ENCODE peak calls at places on chromosomes 7 and 10, in six cellular contexts. One of them, this sample, is unnamed.

GRCh38 chr7:53292341-53292740 is 256.9 kb downstream of the POM121L12 start:
- DNase-seq in psoas muscle: no peak
- DNase-seq in upper lobe of right lung: no peak
- DNase-seq in lower leg skin: no peak
- DNase-seq in uterus: no peak
- DNase-seq in kidney: no peak
- DNase-seq in this sample: no peak

GRCh38 chr10:91587710-91588638 is 44.9 kb downstream of the PPP1R3C start:
- DNase-seq in lower leg skin: no peak
- DNase-seq in upper lobe of right lung: no peak
- DNase-seq in psoas muscle: peak; percentile 59
- DNase-seq in kidney: no peak
- DNase-seq in uterus: peak; percentile 45
- DNase-seq in this sample: no peak

GRCh38 chr7:20697351-20697750 is 81.9 kb downstream of the ABCB5 start:
- DNase-seq in lower leg skin: no peak
- DNase-seq in uterus: no peak
- DNase-seq in upper lobe of right lung: no peak
- DNase-seq in psoas muscle: no peak
- DNase-seq in kidney: no peak
- DNase-seq in this sample: no peak

GRCh38 chr7:139523199-139523941 is at the start of gene CLEC2L:
- DNase-seq in kidney: no peak
- DNase-seq in lower leg skin: no peak
- DNase-seq in uterus: no peak
- DNase-seq in psoas muscle: no peak
- DNase-seq in upper lobe of right lung: no peak
- DNase-seq in this sample: no peak

GRCh38 chr10:113381906-113382562 is 170.8 kb upstream of the HABP2 start:
- DNase-seq in kidney: no peak
- DNase-seq in upper lobe of right lung: no peak
- DNase-seq in lower leg skin: no peak
- DNase-seq in uterus: no peak
- DNase-seq in psoas muscle: no peak
- DNase-seq in this sample: no peak

GRCh38 chr10:20494474-20494873 is 402.6 kb downstream of the NEBL start:
- DNase-seq in psoas muscle: no peak
- DNase-seq in upper lobe of right lung: no peak
- DNase-seq in uterus: no peak
- DNase-seq in lower leg skin: no peak
- DNase-seq in kidney: no peak
- DNase-seq in this sample: no peak

GRCh38 chr7:142774826-142775225 is 4.1 kb downstream of the PRSS2 start:
- DNase-seq in upper lobe of right lung: no peak
- DNase-seq in kidney: no peak
- DNase-seq in lower leg skin: no peak
- DNase-seq in psoas muscle: no peak
- DNase-seq in uterus: no peak
- DNase-seq in this sample: no peak

GRCh38 chr10:22105270-22105669 is 101.7 kb upstream of the DNAJC1 start:
- DNase-seq in kidney: no peak
- DNase-seq in psoas muscle: no peak
- DNase-seq in lower leg skin: no peak
- DNase-seq in uterus: no peak
- DNase-seq in upper lobe of right lung: no peak
- DNase-seq in this sample: no peak

GRCh38 chr7:22219739-22220493 is 137.0 kb downstream of the RAPGEF5 start:
- DNase-seq in lower leg skin: no peak
- DNase-seq in upper lobe of right lung: no peak
- DNase-seq in psoas muscle: no peak
- DNase-seq in uterus: no peak
- DNase-seq in kidney: no peak
- DNase-seq in this sample: no peak

GRCh38 chr10:120473593-120473992 is 16.6 kb downstream of the PLPP4 start:
- DNase-seq in kidney: no peak
- DNase-seq in psoas muscle: no peak
- DNase-seq in uterus: no peak
- DNase-seq in lower leg skin: no peak
- DNase-seq in upper lobe of right lung: no peak
- DNase-seq in this sample: no peak

GRCh38 chr7:13724631-13725566 is 264.6 kb downstream of the ETV1 start:
- DNase-seq in uterus: no peak
- DNase-seq in psoas muscle: no peak
- DNase-seq in kidney: no peak
- DNase-seq in upper lobe of right lung: no peak
- DNase-seq in lower leg skin: no peak
- DNase-seq in this sample: no peak

GRCh38 chr10:93461124-93461806 is 20.9 kb downstream of the MYOF start:
- DNase-seq in upper lobe of right lung: no peak
- DNase-seq in kidney: no peak
- DNase-seq in psoas muscle: no peak
- DNase-seq in lower leg skin: no peak
- DNase-seq in uterus: no peak
- DNase-seq in this sample: no peak

GRCh38 chr7:32259917-32260596 is 189.8 kb upstream of the PDE1C start:
- DNase-seq in upper lobe of right lung: no peak
- DNase-seq in psoas muscle: no peak
- DNase-seq in uterus: no peak
- DNase-seq in kidney: no peak
- DNase-seq in lower leg skin: no peak
- DNase-seq in this sample: no peak

GRCh38 chr10:103660364-103661197 is 167.1 kb downstream of the NEURL1 start:
- DNase-seq in upper lobe of right lung: peak; percentile 72
- DNase-seq in uterus: no peak
- DNase-seq in lower leg skin: no peak
- DNase-seq in kidney: peak; percentile 86
- DNase-seq in psoas muscle: peak; percentile 72
- DNase-seq in this sample: no peak

GRCh38 chr7:34155225-34155908 is 250.0 kb downstream of the BMPER start:
- DNase-seq in lower leg skin: peak; percentile 41
- DNase-seq in upper lobe of right lung: no peak
- DNase-seq in psoas muscle: peak; percentile 71
- DNase-seq in uterus: peak; percentile 39
- DNase-seq in kidney: no peak
- DNase-seq in this sample: peak; percentile 63

GRCh38 chr10:120961720-120962259 is 110.6 kb downstream of the WDR11 start:
- DNase-seq in kidney: no peak
- DNase-seq in upper lobe of right lung: no peak
- DNase-seq in psoas muscle: no peak
- DNase-seq in uterus: no peak
- DNase-seq in lower leg skin: no peak
- DNase-seq in this sample: no peak

GRCh38 chr10:28942012-28942411 is 264.7 kb downstream of the BAMBI start:
- DNase-seq in uterus: no peak
- DNase-seq in lower leg skin: no peak
- DNase-seq in psoas muscle: no peak
- DNase-seq in upper lobe of right lung: no peak
- DNase-seq in kidney: no peak
- DNase-seq in this sample: no peak

GRCh38 chr7:20358106-20358505 is 27.4 kb downstream of the ITGB8 start:
- DNase-seq in psoas muscle: no peak
- DNase-seq in lower leg skin: no peak
- DNase-seq in uterus: no peak
- DNase-seq in kidney: no peak
- DNase-seq in upper lobe of right lung: no peak
- DNase-seq in this sample: no peak

GRCh38 chr7:127447326-127447945 is 54.9 kb upstream of the ZNF800 start:
- DNase-seq in psoas muscle: no peak
- DNase-seq in lower leg skin: no peak
- DNase-seq in uterus: no peak
- DNase-seq in kidney: no peak
- DNase-seq in upper lobe of right lung: no peak
- DNase-seq in this sample: no peak
- TF ChIP-seq CTCF in psoas muscle: peak; percentile 28
- TF ChIP-seq CTCF in lower leg skin: no peak
- TF ChIP-seq CTCF in uterus: no peak
- TF ChIP-seq CTCF in kidney: peak; percentile 29
- TF ChIP-seq CTCF in upper lobe of right lung: peak; percentile 54
- TF ChIP-seq CTCF in this sample: peak; percentile 24

DNA sequence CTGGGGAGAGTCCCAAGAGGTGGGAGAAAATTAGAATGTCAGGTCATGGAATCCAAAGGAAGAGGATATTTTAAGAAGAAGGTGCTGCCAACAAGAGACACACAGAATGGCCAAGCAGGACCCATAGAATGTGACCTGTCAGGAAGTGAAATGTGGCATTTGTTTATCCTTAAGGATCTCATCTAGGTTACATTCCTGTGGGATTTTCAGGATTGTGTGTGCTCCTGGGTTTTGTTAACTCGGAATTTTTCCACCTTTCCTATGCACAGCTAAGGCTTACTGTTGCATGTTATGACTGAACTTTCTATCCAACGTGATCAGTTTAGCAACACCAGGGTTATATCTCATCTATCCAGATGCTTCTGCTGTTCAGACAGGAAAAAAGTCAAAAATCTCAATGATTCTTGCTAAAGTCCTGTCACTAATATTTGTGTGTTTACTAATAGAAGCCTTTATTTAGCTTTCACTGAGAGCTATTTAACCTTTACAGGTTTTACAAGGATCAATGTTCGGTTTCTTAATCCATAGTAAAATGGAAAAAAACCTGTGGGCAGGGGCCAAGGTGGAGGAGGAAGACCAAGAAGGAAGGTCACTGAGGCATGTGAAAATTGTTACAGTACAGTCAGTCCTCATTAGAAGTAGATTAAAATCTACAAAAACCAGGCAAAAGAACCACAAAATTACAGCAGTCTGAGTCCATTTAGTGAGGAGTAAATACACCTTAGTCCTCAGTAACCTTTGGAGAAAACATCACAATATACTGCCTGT is 437.8 kb upstream of the NPVF start:
- DNase-seq in psoas muscle: no peak
- DNase-seq in lower leg skin: no peak
- DNase-seq in uterus: no peak
- DNase-seq in kidney: no peak
- DNase-seq in upper lobe of right lung: no peak
- DNase-seq in this sample: no peak
- TF ChIP-seq CTCF in psoas muscle: no peak
- TF ChIP-seq CTCF in lower leg skin: no peak
- TF ChIP-seq CTCF in uterus: no peak
- TF ChIP-seq CTCF in kidney: no peak
- TF ChIP-seq CTCF in upper lobe of right lung: no peak
- TF ChIP-seq CTCF in this sample: no peak

DNA sequence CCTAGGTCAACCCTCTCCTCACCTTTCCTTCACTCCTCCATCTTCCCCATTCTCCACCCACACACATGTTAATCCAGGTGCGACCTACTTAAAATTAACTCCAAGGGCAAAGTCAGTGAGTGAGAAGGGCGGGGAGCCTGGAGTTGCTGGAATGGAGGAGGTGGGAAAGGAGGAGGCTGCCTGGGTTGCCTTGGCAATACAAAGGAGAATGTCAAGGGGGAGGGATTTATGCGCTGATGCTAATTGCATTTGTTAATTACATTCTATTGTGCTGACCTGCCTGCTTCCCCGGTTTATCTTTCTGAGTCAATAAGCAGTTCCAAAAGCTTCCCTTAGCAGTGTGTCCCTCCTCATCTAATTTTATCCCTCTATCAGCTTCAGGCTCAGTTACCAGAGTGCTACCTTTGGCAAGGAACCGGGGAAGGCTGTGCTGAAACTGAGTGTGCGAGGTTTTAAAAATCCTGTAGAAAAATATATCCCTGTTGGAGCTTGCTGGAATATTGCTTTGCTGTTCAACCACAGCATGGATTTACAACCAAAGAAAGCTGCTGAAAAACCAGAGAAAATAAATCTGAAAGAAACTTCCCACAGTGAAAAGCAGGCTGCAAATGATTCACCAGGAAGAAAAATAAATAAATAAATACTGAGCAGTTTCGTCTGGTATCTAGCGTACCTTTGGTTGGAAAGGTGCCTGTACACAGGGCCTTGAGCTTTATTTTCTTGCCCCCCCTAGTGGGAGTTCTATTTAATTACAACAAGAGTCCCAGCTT is 113.2 kb upstream of the DGKB start:
- DNase-seq in uterus: peak; percentile 44
- DNase-seq in upper lobe of right lung: no peak
- DNase-seq in lower leg skin: no peak
- DNase-seq in psoas muscle: no peak
- DNase-seq in kidney: peak; percentile 71
- DNase-seq in this sample: no peak
- TF ChIP-seq CTCF in uterus: peak; percentile 66
- TF ChIP-seq CTCF in upper lobe of right lung: peak; percentile 61
- TF ChIP-seq CTCF in lower leg skin: no peak
- TF ChIP-seq CTCF in psoas muscle: peak; percentile 76
- TF ChIP-seq CTCF in kidney: peak; percentile 57
- TF ChIP-seq CTCF in this sample: peak; percentile 50

GRCh38 chr7:15555385-15555859 is 6.4 kb downstream of the AGMO start:
- DNase-seq in lower leg skin: no peak
- DNase-seq in uterus: no peak
- DNase-seq in kidney: no peak
- DNase-seq in upper lobe of right lung: no peak
- DNase-seq in psoas muscle: no peak
- DNase-seq in this sample: no peak
- TF ChIP-seq CTCF in lower leg skin: no peak
- TF ChIP-seq CTCF in uterus: peak; percentile 15
- TF ChIP-seq CTCF in kidney: no peak
- TF ChIP-seq CTCF in upper lobe of right lung: no peak
- TF ChIP-seq CTCF in psoas muscle: peak; percentile 14
- TF ChIP-seq CTCF in this sample: peak; percentile 44

DNA sequence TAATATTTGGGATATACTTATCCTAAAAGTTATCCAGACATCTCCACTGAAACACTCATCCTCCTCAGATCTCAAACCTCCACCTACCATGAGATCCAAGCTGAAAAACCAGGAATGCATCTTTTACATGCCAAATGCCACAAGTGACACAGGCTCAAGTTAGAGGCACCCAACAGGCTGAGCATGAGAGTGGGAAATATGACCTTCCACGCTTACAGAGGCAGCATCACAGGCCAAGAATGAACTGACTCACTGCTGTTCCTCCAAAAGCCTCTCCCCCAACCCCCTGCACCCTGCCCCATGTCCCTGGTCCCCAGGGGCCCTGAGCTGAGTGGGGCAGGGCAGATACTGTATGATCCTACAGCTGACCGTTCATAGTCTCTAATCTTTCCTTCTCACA is 4.8 kb upstream of the MTPAP start:
- DNase-seq in lower leg skin: no peak
- DNase-seq in upper lobe of right lung: no peak
- DNase-seq in psoas muscle: no peak
- DNase-seq in kidney: no peak
- DNase-seq in uterus: no peak
- DNase-seq in this sample: no peak
- TF ChIP-seq CTCF in lower leg skin: no peak
- TF ChIP-seq CTCF in upper lobe of right lung: no peak
- TF ChIP-seq CTCF in psoas muscle: no peak
- TF ChIP-seq CTCF in kidney: no peak
- TF ChIP-seq CTCF in uterus: no peak
- TF ChIP-seq CTCF in this sample: no peak

GRCh38 chr7:101172854-101173751 is 7.0 kb downstream of the NAT16 start:
- DNase-seq in upper lobe of right lung: peak; percentile 91
- DNase-seq in kidney: peak; percentile 89
- DNase-seq in uterus: peak; percentile 58
- DNase-seq in psoas muscle: peak; percentile 86
- DNase-seq in lower leg skin: no peak
- DNase-seq in this sample: no peak
- TF ChIP-seq CTCF in upper lobe of right lung: no peak
- TF ChIP-seq CTCF in kidney: no peak
- TF ChIP-seq CTCF in uterus: no peak
- TF ChIP-seq CTCF in psoas muscle: no peak
- TF ChIP-seq CTCF in lower leg skin: no peak
- TF ChIP-seq CTCF in this sample: no peak

This sample was measured in tibial nerve.